ENCODE peak calls at places on chromosomes 5 and 9, in ten cellular contexts. Q, F, Z, A, D, U, N, C, L and R are unnamed samples.

GRCh38 chr5:154849261-154849660 is 1.1 kb downstream of the FAXDC2 start:
- DNase-seq in Q (no peak), F (no peak), Z (no peak), A (no peak), D (no peak), U (no peak), N (no peak), C (no peak), L (no peak), R (no peak)

GRCh38 chr5:138542120-138542955 is 698 bp downstream of the ETF1 start:
- DNase-seq in Q (peak), F (no peak), Z (no peak), A (no peak), D (peak), U (no peak), N (peak), C (no peak), L (no peak), R (no peak)

GRCh38 chr9:131833906-131834305 is 94.0 kb upstream of the RAPGEF1 start:
- DNase-seq in Q (peak), F (no peak), Z (no peak), A (no peak), D (peak), U (no peak), N (peak), C (no peak), L (no peak), R (no peak)

GRCh38 chr5:71658916-71659661 is 60.0 kb upstream of the CARTPT start:
- DNase-seq in Q (peak), F (no peak), Z (no peak), A (peak), D (peak), U (no peak), N (no peak), C (no peak), L (no peak), R (no peak)

GRCh38 chr9:98978231-98978681 is 34.5 kb downstream of the COL15A1 start:
- DNase-seq in Q (no peak), F (no peak), Z (no peak), A (no peak), D (no peak), U (no peak), N (no peak), C (no peak), L (no peak), R (peak)

GRCh38 chr5:2981035-2981434 is 229.6 kb upstream of the IRX2 start:
- DNase-seq in Q (no peak), F (no peak), Z (no peak), A (no peak), D (no peak), U (no peak), N (no peak), C (no peak), L (no peak), R (no peak)

GRCh38 chr5:5145651-5146529 is 5.8 kb downstream of the ADAMTS16 start:
- DNase-seq in Q (peak), F (no peak), Z (peak), A (no peak), D (peak), U (no peak), N (no peak), C (no peak), L (no peak), R (no peak)

GRCh38 chr5:97021416-97021815 is 85.5 kb downstream of the LNPEP start:
- DNase-seq in Q (no peak), F (no peak), Z (no peak), A (no peak), D (no peak), U (no peak), N (no peak), C (no peak), L (no peak), R (no peak)

GRCh38 chr5:2985718-2986117 is 234.2 kb upstream of the IRX2 start:
- DNase-seq in Q (no peak), F (no peak), Z (no peak), A (no peak), D (no peak), U (no peak), N (no peak), C (no peak), L (no peak), R (no peak)

GRCh38 chr5:136128416-136128935 is 4.2 kb upstream of the SMAD5 start:
- DNase-seq in Q (no peak), F (no peak), Z (no peak), A (no peak), D (no peak), U (no peak), N (no peak), C (no peak), L (no peak), R (no peak)

GRCh38 chr5:7540806-7541205 is 144.9 kb downstream of the ADCY2 start:
- DNase-seq in Q (no peak), F (no peak), Z (no peak), A (no peak), D (no peak), U (no peak), N (no peak), C (no peak), L (no peak), R (no peak)

GRCh38 chr5:36719266-36719665 is 112.9 kb downstream of the SLC1A3 start:
- DNase-seq in Q (no peak), F (no peak), Z (no peak), A (no peak), D (no peak), U (no peak), N (no peak), C (no peak), L (no peak), R (no peak)

GRCh38 chr9:107760469-107761242 is 271.1 kb upstream of the KLF4 start:
- DNase-seq in Q (no peak), F (no peak), Z (no peak), A (no peak), D (no peak), U (no peak), N (no peak), C (no peak), L (no peak), R (peak)

GRCh38 chr5:14745753-14746152 is 81.2 kb downstream of the OTULIN start:
- DNase-seq in Q (no peak), F (no peak), Z (no peak), A (no peak), D (no peak), U (peak), N (no peak), C (no peak), L (no peak), R (no peak)

GRCh38 chr5:83672158-83672557 is 48.5 kb downstream of the HAPLN1 start:
- DNase-seq in Q (no peak), F (no peak), Z (no peak), A (no peak), D (no peak), U (no peak), N (no peak), C (no peak), L (no peak), R (no peak)

GRCh38 chr9:24614070-24614469 is 68.4 kb upstream of the IZUMO3 start:
- DNase-seq in Q (no peak), F (no peak), Z (no peak), A (no peak), D (no peak), U (no peak), N (no peak), C (peak), L (no peak), R (no peak)

GRCh38 chr9:37100317-37100716 is 20.1 kb upstream of the ZCCHC7 start:
- DNase-seq in Q (no peak), F (no peak), Z (no peak), A (no peak), D (peak), U (no peak), N (no peak), C (no peak), L (no peak), R (no peak)

GRCh38 chr5:37721447-37721871 is 118.4 kb downstream of the GDNF start:
- DNase-seq in Q (peak), F (no peak), Z (no peak), A (no peak), D (peak), U (no peak), N (no peak), C (no peak), L (no peak), R (no peak)

GRCh38 chr5:154110781-154111180 is 72.0 kb downstream of the MFAP3 start:
- DNase-seq in Q (peak), F (peak), Z (no peak), A (no peak), D (peak), U (no peak), N (no peak), C (no peak), L (no peak), R (no peak)

GRCh38 chr5:43041131-43041668 is 1.1 kb upstream of the ANXA2R start:
- DNase-seq in Q (no peak), F (peak), Z (no peak), A (no peak), D (peak), U (no peak), N (peak), C (peak), L (no peak), R (peak)

GRCh38 chr9:136122425-136123383 is 4.0 kb upstream of the TMEM250 start:
- DNase-seq in Q (peak), F (no peak), Z (no peak), A (peak), D (peak), U (peak), N (peak), C (peak), L (peak), R (peak)

GRCh38 chr5:961002-961710 is 47.4 kb upstream of the NKD2 start:
- DNase-seq in Q (no peak), F (no peak), Z (no peak), A (no peak), D (no peak), U (no peak), N (peak), C (no peak), L (no peak), R (no peak)

GRCh38 chr5:139908749-139909148 is 113.1 kb downstream of the PSD2 start:
- DNase-seq in Q (no peak), F (no peak), Z (no peak), A (no peak), D (peak), U (no peak), N (no peak), C (no peak), L (no peak), R (peak)

GRCh38 chr5:53895091-53895683 is 334.7 kb downstream of the NDUFS4 start:
- DNase-seq in Q (no peak), F (no peak), Z (no peak), A (no peak), D (no peak), U (no peak), N (no peak), C (no peak), L (no peak), R (no peak)

GRCh38 chr5:136056336-136056735 is 27.5 kb downstream of the TGFBI start:
- DNase-seq in Q (no peak), F (no peak), Z (no peak), A (no peak), D (no peak), U (no peak), N (no peak), C (no peak), L (no peak), R (no peak)

GRCh38 chr5:150789943-150790611 is 11.5 kb downstream of the SMIM3 start:
- DNase-seq in Q (peak), F (peak), Z (peak), A (peak), D (peak), U (peak), N (peak), C (no peak), L (no peak), R (peak)

GRCh38 chr9:3548636-3549035 is 22.8 kb upstream of the RFX3 start:
- DNase-seq in Q (no peak), F (no peak), Z (no peak), A (no peak), D (no peak), U (no peak), N (no peak), C (no peak), L (no peak), R (no peak)

GRCh38 chr5:33690736-33691135 is 201.1 kb downstream of the ADAMTS12 start:
- DNase-seq in Q (peak), F (peak), Z (no peak), A (no peak), D (peak), U (no peak), N (no peak), C (no peak), L (no peak), R (no peak)

GRCh38 chr5:190366-191035 is 794 bp upstream of the LRRC14B start:
- DNase-seq in Q (no peak), F (no peak), Z (no peak), A (no peak), D (no peak), U (no peak), N (peak), C (no peak), L (no peak), R (no peak)